ENCODE peak calls at places on chromosomes 6 and 20, in four cellular contexts. X is HepG2, J is WTC11, Z is GM12878. D is an unnamed sample.
A peak's percentile ranks its signal among the peaks of the same experiment; 100 is the strongest.

GRCh38 chr6:52574709-52575489 is 2.0 kb downstream of the TRAM2 start:
- DNase-seq in Z (peak; percentile 36), J (no peak), X (no peak), D (peak; percentile 69)

GRCh38 chr20:32973077-32973717 is 31.0 kb downstream of the SUN5 start:
- DNase-seq in Z (no peak), X (no peak), J (no peak), D (no peak)

GRCh38 chr6:147868493-147869222 is 360.2 kb downstream of the SAMD5 start:
- DNase-seq in J (no peak), Z (no peak), X (no peak), D (no peak)

GRCh38 chr20:62548483-62548882 is 72.7 kb upstream of the GATA5 start:
- DNase-seq in J (no peak), X (no peak), Z (no peak), D (no peak)

GRCh38 chr20:10611357-10611756 is 62.4 kb downstream of the JAG1 start:
- DNase-seq in J (peak; percentile 78), Z (no peak), X (peak; percentile 44), D (peak; percentile 18)

GRCh38 chr6:130218136-130218535 is 4.6 kb downstream of the SAMD3 start:
- DNase-seq in J (no peak), X (no peak), Z (no peak), D (no peak)

GRCh38 chr6:101722991-101723579 is 329.6 kb downstream of the GRIK2 start:
- DNase-seq in Z (no peak), X (no peak), J (no peak), D (no peak)

GRCh38 chr6:154548130-154548830 is 37.8 kb upstream of the CNKSR3 start:
- DNase-seq in X (no peak), Z (no peak), J (no peak), D (no peak)

GRCh38 chr6:90681863-90682262 is 95.0 kb upstream of the MAP3K7 start:
- DNase-seq in J (no peak), Z (no peak), X (no peak), D (no peak)

GRCh38 chr20:35515949-35516645 is 13.4 kb downstream of the C20orf173 start:
- DNase-seq in X (no peak), Z (no peak), J (no peak), D (no peak)

GRCh38 chr6:195861-196360 is 96.4 kb upstream of the DUSP22 start:
- DNase-seq in Z (no peak), J (no peak), X (no peak), D (no peak)

GRCh38 chr6:156256161-156256560 is 521.0 kb upstream of the ARID1B start:
- DNase-seq in Z (no peak), J (no peak), X (no peak), D (no peak)

GRCh38 chr6:31049518-31049917 is 39.2 kb downstream of the MUC22 start:
- DNase-seq in J (no peak), X (no peak), Z (no peak), D (no peak)

GRCh38 chr6:7902221-7902620 is 8.4 kb downstream of the TXNDC5 start:
- DNase-seq in X (no peak), J (no peak), Z (no peak), D (no peak)

GRCh38 chr6:105972440-105972839 is 113.7 kb upstream of the PRDM1 start:
- DNase-seq in Z (no peak), J (no peak), X (no peak), D (no peak)

GRCh38 chr20:57462781-57463180 is 62.2 kb downstream of the CTCFL start:
- DNase-seq in X (no peak), Z (no peak), J (no peak), D (no peak)

GRCh38 chr20:16293590-16293989 is 279.7 kb downstream of the KIF16B start:
- DNase-seq in X (no peak), Z (no peak), J (no peak), D (no peak)

GRCh38 chr6:128425855-128426254 is 94.5 kb downstream of the PTPRK start:
- DNase-seq in X (no peak), J (no peak), Z (no peak), D (no peak)

GRCh38 chr6:8526619-8527018 is 91.3 kb upstream of the SLC35B3 start:
- DNase-seq in Z (no peak), J (peak; percentile 18), X (no peak), D (no peak)

GRCh38 chr6:157832250-157832967 is 9.4 kb downstream of the SNX9 start:
- DNase-seq in X (no peak), J (no peak), Z (no peak), D (no peak)

GRCh38 chr20:33262658-33263065 is 20.4 kb upstream of the BPIFB1 start:
- DNase-seq in Z (no peak), J (peak; percentile 63), X (peak; percentile 82), D (peak; percentile 33)

GRCh38 chr6:102352552-102352951 is 959.0 kb downstream of the GRIK2 start:
- DNase-seq in X (no peak), Z (no peak), J (no peak), D (no peak)

GRCh38 chr6:31350973-31351733 is 5.8 kb downstream of the HLA-B start:
- DNase-seq in J (no peak), X (no peak), Z (no peak), D (no peak)

GRCh38 chr6:84791233-84791632 is 26.8 kb upstream of the TBX18 start:
- DNase-seq in J (no peak), Z (no peak), X (no peak), D (peak; percentile 56)

GRCh38 chr6:33905081-33905609 is 101.3 kb upstream of the MLN start:
- DNase-seq in J (no peak), Z (peak; percentile 9), X (no peak), D (peak; percentile 94)

GRCh38 chr6:87789198-87789899 is 87.3 kb upstream of the AKIRIN2 start:
- DNase-seq in X (peak; percentile 93), J (no peak), Z (no peak), D (no peak)

DNA sequence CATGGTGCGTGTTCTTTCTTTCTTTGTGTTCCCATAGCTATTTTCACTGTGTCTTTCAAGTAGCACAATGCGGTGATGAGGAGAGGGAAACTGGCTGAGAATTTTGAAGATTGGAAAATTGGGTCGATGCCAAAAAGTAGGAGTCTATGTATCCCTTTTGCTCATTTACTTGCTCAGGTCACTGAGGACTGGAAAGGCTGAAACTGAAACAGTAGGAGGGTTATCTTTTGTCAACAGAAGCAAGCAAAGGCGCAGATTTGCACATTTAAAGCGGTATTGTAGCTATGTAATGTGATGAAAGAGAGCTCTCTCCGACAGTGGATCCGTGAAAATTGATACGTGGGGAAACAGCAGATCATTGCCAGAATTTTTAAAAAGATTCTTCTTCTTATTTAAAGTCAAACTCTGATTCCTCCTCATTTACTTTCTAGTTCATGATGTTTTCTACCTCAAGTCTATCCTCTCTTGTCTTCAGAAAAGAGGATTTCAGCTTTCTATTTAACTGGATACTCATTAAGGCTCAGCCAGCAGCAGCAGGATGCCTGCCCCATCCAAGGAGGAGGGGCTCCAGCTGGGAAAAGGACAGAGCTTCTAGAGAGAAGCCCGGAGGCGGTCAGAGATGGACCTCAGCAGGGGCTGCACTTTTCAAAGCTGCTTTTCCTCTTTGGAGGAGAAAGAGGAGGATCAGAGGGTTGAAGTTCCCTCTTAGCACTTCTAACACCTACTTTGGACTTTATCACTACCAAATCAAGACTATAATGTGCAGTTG is 15.9 kb upstream of the FYN start:
- DNase-seq in X (no peak), J (peak; percentile 79), Z (no peak), D (no peak)
- TF ChIP-seq CREM in X (no peak), J (no peak), Z (no peak), D (no peak)

DNA sequence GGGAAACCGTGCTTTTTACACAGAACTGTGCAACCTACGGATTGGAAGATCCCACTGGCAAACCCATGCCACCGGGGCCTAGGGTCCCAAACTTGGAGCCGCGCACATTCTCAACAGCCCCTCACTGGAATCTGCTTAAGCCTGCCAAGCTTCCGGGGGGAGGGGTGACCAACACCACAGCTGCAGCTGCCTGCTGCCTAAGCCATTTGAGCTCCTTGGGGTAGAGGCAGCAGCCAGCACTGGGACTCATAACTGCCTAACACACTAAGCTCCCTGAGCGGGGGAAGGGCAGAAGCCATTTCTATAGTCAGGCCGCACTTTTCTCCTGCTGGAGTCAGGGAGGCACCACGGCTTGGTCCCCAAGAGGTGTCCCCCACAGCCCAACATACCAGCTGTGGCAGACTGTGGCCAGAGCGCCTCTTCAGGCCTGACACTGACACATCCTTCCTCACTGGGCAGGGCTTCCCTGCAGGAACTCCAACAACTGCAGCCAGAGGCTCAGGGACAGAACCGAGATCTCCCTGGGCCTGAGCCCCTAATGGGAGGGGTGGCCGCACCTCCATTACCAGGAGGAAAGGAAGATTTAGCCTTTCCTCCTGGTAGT is 270.3 kb upstream of the ECI2 start:
- DNase-seq in X (no peak), Z (no peak), J (peak; percentile 28), D (no peak)
- TF ChIP-seq CREM in X (no peak), Z (no peak), J (no peak), D (no peak)

DNA sequence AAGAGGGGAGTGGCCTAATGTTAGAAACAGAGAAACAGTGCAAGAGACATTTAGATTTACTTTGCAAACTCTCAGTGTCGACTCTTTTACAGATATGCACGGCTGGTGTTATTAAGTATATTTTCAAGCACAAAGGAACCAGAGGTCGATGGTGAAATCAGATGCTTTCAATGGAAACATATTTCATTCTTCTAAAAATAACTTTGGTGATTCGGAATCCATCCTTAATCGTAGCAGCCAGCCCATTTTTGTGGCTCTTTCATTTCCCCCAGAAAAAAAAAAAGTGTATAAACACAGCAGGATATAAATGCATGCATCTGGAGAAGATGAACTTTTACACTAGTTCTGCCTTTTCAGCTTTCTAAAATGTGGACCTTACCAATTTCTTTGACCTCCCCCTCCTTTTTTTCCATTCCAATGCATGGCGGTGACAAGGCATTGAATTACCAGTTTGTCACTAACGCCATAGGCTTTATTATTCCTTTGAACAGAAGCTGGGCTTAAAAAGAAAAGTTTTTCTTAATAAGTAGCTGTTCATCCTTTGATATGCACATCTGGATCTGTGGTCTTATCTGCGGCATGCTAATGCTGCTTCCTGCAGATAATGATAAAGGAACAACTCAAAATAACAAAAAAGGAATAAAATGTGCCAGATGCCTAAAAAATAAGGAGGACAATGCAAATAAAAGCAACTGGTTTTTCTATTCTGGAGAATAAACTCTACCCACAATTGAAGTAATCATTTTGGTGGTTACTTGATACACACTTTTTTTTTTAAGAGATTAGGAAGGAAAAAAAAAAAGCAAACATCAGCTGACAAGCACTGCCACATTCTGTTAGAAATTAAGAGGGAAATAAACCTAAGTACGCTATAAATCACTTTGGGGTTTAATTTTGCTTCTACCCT is 156.6 kb upstream of the SALL4 start:
- DNase-seq in Z (no peak), J (no peak), X (no peak), D (no peak)
- TF ChIP-seq CREM in Z (no peak), J (no peak), X (no peak), D (no peak)

GRCh38 chr6:168451805-168452204 is 10.8 kb downstream of the SMOC2 start:
- DNase-seq in J (peak; percentile 44), X (no peak), Z (no peak), D (no peak)
- TF ChIP-seq CREM in J (no peak), X (no peak), Z (no peak), D (no peak)

GRCh38 chr6:141988954-141989705 is 143.6 kb upstream of the GJE1 start:
- DNase-seq in J (peak; percentile 45), Z (no peak), X (peak; percentile 65), D (no peak)
- TF ChIP-seq CREM in J (no peak), Z (no peak), X (no peak), D (no peak)

D was measured in K562.